ENCODE peak calls at places on chromosomes 4 and X, in ten cellular contexts. A is retinal pigment epithelial cell, M is lower lobe of right lung, R is stomach, P is astrocyte of the spinal cord, V is Peyer's patch, E is GM23338, J is AG04449, G is HepG2, O is cardiac muscle cell. Q is an unnamed sample.

GRCh38 chr4:1164040-1164439 is 8.3 kb downstream of the SPON2 start:
- DNase-seq in A (no peak), M (no peak), R (no peak), P (no peak), V (no peak), E (no peak), J (no peak), G (no peak), O (no peak), Q (no peak)

GRCh38 chr4:184345573-184345922 is 127.9 kb upstream of the ENPP6 start:
- DNase-seq in A (no peak), M (no peak), R (no peak), P (no peak), V (no peak), E (no peak), J (no peak), G (no peak), O (peak; percentile 25), Q (no peak)

GRCh38 chr4:135464311-135464710 is 1262.7 kb upstream of the PABPC4L start:
- DNase-seq in A (no peak), M (no peak), R (no peak), P (no peak), V (no peak), E (no peak), J (no peak), G (no peak), O (no peak), Q (no peak)

GRCh38 chr4:128471576-128471975 is 184.0 kb upstream of the PGRMC2 start:
- DNase-seq in A (no peak), M (no peak), R (no peak), P (no peak), V (no peak), E (no peak), J (no peak), G (no peak), O (no peak), Q (no peak)

GRCh38 chr4:144295286-144295995 is 154.9 kb upstream of the GYPA start:
- DNase-seq in A (no peak), M (no peak), R (no peak), P (peak; percentile 5), V (no peak), E (no peak), J (no peak), G (no peak), O (no peak), Q (no peak)

GRCh38 chr4:119040711-119041185 is 94.9 kb upstream of the MYOZ2 start:
- DNase-seq in A (no peak), M (no peak), R (no peak), P (peak; percentile 89), V (no peak), E (peak; percentile 62), J (peak; percentile 79), G (no peak), O (no peak), Q (peak; percentile 47)

GRCh38 chr4:111506706-111507105 is 638.5 kb upstream of the FAM241A start:
- DNase-seq in A (no peak), M (no peak), R (no peak), P (peak; percentile 79), V (no peak), E (no peak), J (peak; percentile 69), G (no peak), O (no peak), Q (no peak)

GRCh38 chr4:7630559-7631287 is 196.0 kb upstream of the PSAPL1 start:
- DNase-seq in A (no peak), M (peak; percentile 50), R (no peak), P (peak; percentile 91), V (no peak), E (no peak), J (peak; percentile 42), G (peak; percentile 79), O (no peak), Q (peak; percentile 12)

GRCh38 chr4:7861440-7861881 is 78.2 kb downstream of the AFAP1 start:
- DNase-seq in A (peak; percentile 55), M (no peak), R (no peak), P (peak; percentile 96), V (no peak), E (peak; percentile 81), J (peak; percentile 97), G (no peak), O (no peak), Q (peak; percentile 22)

GRCh38 chr4:81807927-81808672 is 336.4 kb upstream of the RASGEF1B start:
- DNase-seq in A (no peak), M (no peak), R (peak; percentile 55), P (no peak), V (no peak), E (no peak), J (no peak), G (no peak), O (no peak), Q (no peak)

GRCh38 chrX:130094712-130095111 is 15.6 kb downstream of the ELF4 start:
- DNase-seq in A (no peak), M (no peak), R (no peak), P (no peak), V (no peak), E (no peak), J (no peak), G (no peak), O (no peak), Q (no peak)

GRCh38 chrX:130095249-130095648 is 15.0 kb downstream of the ELF4 start:
- DNase-seq in A (no peak), M (no peak), R (no peak), P (no peak), V (no peak), E (no peak), J (no peak), G (no peak), O (no peak), Q (no peak)

GRCh38 chrX:130093271-130093670 is 17.0 kb downstream of the ELF4 start:
- DNase-seq in A (no peak), M (no peak), R (no peak), P (no peak), V (no peak), E (no peak), J (no peak), G (no peak), O (no peak), Q (no peak)

GRCh38 chrX:130086414-130087207 is 23.7 kb downstream of the ELF4 start:
- DNase-seq in A (no peak), M (peak; percentile 68), R (no peak), P (no peak), V (peak; percentile 83), E (no peak), J (no peak), G (no peak), O (no peak), Q (no peak)

DNA sequence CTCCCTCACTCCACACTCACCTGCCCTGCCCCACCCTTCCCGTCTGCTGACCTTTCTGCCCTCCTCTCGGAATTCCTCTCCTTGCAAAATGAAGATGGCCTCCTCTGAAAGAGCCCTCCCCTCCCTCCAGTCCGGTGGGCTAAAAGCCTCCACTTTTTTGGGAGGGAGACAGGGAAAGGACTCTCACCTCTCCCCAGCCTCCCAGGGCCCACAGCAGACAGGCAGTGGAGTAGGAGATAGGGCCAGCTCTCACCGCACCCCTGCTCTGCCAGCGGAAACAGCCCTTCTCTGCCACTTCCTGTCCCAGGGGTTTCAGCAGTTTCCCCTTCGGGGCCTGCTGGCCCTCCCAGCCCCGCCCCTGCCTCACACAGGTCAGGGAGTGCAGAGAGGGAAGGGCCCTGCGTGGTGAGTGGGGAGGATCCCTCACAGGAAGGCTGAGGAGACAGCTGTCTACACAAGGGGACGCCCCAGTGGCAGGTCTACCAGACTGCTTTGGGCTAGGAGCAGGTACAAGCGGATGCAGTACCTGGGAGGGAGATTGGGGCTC is 18.2 kb downstream of the ELF4 start:
- DNase-seq in A (no peak), M (peak; percentile 78), R (peak; percentile 63), P (no peak), V (peak; percentile 90), E (peak; percentile 30), J (no peak), G (peak; percentile 66), O (no peak), Q (no peak)
- TF ChIP-seq CTCF in A (no peak), M (no peak), R (no peak), P (no peak), V (no peak), E (no peak), J (no peak), G (peak; percentile 57), O (no peak), Q (no peak)

DNA sequence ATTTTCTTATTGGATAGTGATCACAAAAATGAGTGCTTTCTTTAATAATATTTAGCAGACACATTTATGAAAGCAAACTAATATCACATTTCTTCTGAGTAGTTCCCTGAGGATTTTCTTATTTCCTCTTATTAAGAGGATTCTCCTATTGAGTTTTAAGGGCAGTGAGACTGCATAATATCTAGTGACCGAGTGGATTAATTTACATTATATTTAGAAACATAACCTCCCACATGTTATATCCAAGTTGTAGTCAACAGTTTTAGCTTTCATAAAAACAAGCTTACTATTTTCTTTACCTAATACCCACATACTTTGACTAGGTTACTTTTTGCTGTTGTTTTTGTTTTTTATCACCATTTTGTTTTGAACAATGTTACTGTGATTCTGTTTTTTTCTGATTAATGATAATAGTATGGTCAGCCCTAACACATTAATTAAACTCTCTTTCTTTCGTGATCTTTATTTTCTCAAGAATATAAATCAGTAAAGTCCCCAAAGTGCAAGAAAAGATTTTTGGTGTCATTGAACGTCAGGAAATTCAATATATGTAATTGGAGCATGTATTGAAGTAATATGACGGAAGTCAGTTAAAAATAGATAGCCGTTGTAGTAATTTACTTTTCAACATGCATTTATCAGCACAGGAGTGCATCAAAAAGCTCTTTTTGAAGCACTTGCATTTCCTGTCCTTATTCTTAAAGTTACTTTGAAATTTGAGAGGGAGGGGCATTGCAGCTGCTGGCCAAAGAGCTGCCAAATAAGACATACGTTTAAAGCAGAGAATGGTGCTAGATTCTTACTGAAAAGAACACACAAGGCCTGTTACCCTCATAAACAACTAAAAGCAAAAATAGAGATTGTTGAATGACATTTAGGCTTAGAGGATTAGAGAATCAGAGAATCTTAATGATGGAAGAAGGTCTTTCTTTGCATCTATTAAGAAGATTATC is 25.2 kb downstream of the DDIT4L start:
- DNase-seq in A (no peak), M (no peak), R (no peak), P (no peak), V (no peak), E (no peak), J (no peak), G (no peak), O (no peak), Q (no peak)
- H3K4me3 ChIP-seq in A (no peak overlapping the region), M (no peak overlapping the region), R (no peak overlapping the region), P (no peak overlapping the region), V (no peak overlapping the region), E (no peak overlapping the region), J (no peak overlapping the region), G (no peak overlapping the region), O (no peak overlapping the region), Q (no peak overlapping the region)

DNA sequence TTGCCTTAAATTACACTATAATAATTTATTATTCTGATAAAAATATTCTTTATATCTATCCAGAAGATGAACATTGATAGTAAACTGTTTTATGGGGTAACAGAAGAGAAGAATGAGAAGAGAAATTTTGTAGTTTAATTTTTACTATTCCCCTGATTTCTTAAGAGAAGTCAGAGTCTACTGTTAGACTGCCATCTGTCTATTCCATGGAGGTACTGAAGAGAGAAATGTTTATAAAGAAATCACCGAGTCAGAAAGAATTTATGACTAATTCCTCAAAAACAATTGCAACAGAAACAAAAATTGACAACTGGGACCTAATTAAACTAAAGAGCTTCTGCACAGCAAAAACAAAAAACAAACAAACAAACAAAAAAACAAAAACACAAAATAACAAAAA is 149.9 kb downstream of the FGF16 start:
- DNase-seq in A (no peak), M (no peak), R (no peak), P (peak; percentile 34), V (no peak), E (peak; percentile 2), J (no peak), G (no peak), O (peak; percentile 2), Q (peak; percentile 16)
- TF ChIP-seq CTCF in A (peak; percentile 49), M (peak; percentile 9), R (no peak), P (peak; percentile 44), V (no peak), E (peak; percentile 33), J (no peak), G (no peak), O (peak; percentile 40), Q (peak; percentile 43)

GRCh38 chrX:46572295-46572936 is 1.1 kb upstream of the CHST7 start:
- DNase-seq in A (no peak), M (no peak), R (no peak), P (no peak), V (no peak), E (no peak), J (no peak), G (no peak), O (no peak), Q (no peak)
- H3K4me3 ChIP-seq in A (no peak overlapping the region), M (no peak overlapping the region), R (no peak overlapping the region), P (no peak overlapping the region), V (no peak overlapping the region), E (no peak overlapping the region), J (no peak overlapping the region), G (no peak overlapping the region), O (no peak overlapping the region), Q (no peak overlapping the region)